ENCODE peak calls at places on chromosomes 2 and 18, in eight cellular contexts. I is RWPE1, C is HepG2, E is H9, Y is MCF 10A, Q is IMR-90, J is kidney, Z is cardiac muscle cell. U is an unnamed sample.
A peak's percentile ranks its signal among the peaks of the same experiment; 100 is the strongest.

GRCh38 chr2:30165050-30165520 is 18.3 kb downstream of the YPEL5 start:
- DNase-seq in Y (peak; percentile 90), I (peak; percentile 86), E (peak; percentile 82), Z (peak; percentile 92), Q (peak; percentile 93), C (peak; percentile 95), J (no peak), U (peak; percentile 69)

GRCh38 chr2:71466301-71467179 is 13.2 kb downstream of the DYSF start:
- DNase-seq in Z (peak; percentile 21), I (peak; percentile 42), Y (peak; percentile 14), E (peak; percentile 62), C (no peak), Q (no peak), J (peak; percentile 82), U (peak; percentile 54)

GRCh38 chr18:74856967-74857366 is 259.3 kb downstream of the ZNF407 start:
- DNase-seq in J (no peak), Q (no peak), Y (no peak), I (no peak), Z (no peak), E (no peak), C (no peak), U (no peak)

GRCh38 chr2:112665113-112665780 is 19.5 kb downstream of the SLC20A1 start:
- DNase-seq in I (no peak), C (no peak), E (no peak), J (no peak), Q (no peak), Z (no peak), Y (no peak), U (no peak)

GRCh38 chr2:35454966-35455638 is 900.5 kb upstream of the CRIM1 start:
- DNase-seq in Z (peak; percentile 1), Q (no peak), I (no peak), J (no peak), E (peak; percentile 71), C (no peak), Y (peak; percentile 61), U (peak; percentile 36)

GRCh38 chr18:79901665-79902064 is 49.8 kb downstream of the SLC66A2 start:
- DNase-seq in Q (no peak), Y (no peak), Z (no peak), J (no peak), I (no peak), E (no peak), C (no peak), U (no peak)

GRCh38 chr2:174979996-174980395 is 25.2 kb downstream of the CHN1 start:
- DNase-seq in I (no peak), Q (no peak), E (no peak), Y (no peak), J (no peak), C (no peak), Z (peak; percentile 40), U (no peak)

GRCh38 chr2:167406558-167406957 is 518.3 kb downstream of the XIRP2 start:
- DNase-seq in J (no peak), Y (no peak), Q (no peak), E (peak; percentile 83), C (no peak), Z (peak; percentile 68), I (no peak), U (no peak)

GRCh38 chr2:144607899-144608477 is 88.1 kb upstream of the ZEB2 start:
- DNase-seq in Z (peak; percentile 78), Y (peak; percentile 29), I (no peak), C (no peak), E (no peak), Q (peak; percentile 75), J (no peak), U (no peak)

GRCh38 chr2:239002960-239003932 is 155.4 kb downstream of the TWIST2 start:
- DNase-seq in Y (peak; percentile 62), J (peak; percentile 75), Q (peak; percentile 65), Z (peak; percentile 65), C (no peak), I (peak; percentile 18), E (no peak), U (no peak)

GRCh38 chr2:119683074-119683716 is 4.2 kb downstream of the TMEM177 start:
- DNase-seq in Q (no peak), Y (no peak), Z (no peak), I (no peak), C (no peak), E (no peak), J (no peak), U (no peak)

GRCh38 chr2:47488870-47489584 is 86.1 kb downstream of the MSH2 start:
- DNase-seq in I (peak; percentile 80), Q (peak; percentile 92), Y (peak; percentile 95), C (peak; percentile 19), J (no peak), Z (peak; percentile 84), E (no peak), U (peak; percentile 63)

GRCh38 chr2:3025261-3025660 is 352.4 kb downstream of the EIPR1 start:
- DNase-seq in C (no peak), J (no peak), Q (no peak), E (peak; percentile 9), I (no peak), Y (no peak), Z (no peak), U (no peak)

GRCh38 chr2:44652701-44653100 is 288.8 kb upstream of the SIX3 start:
- DNase-seq in Q (no peak), E (no peak), Y (no peak), J (no peak), I (no peak), C (no peak), Z (no peak), U (no peak)

GRCh38 chr2:153543639-153544071 is 65.1 kb upstream of the RPRM start:
- DNase-seq in I (no peak), Y (peak; percentile 38), Q (no peak), Z (no peak), E (peak; percentile 52), J (no peak), C (no peak), U (no peak)

GRCh38 chr2:161228511-161229240 is 68.4 kb downstream of the TANK start:
- DNase-seq in C (no peak), J (no peak), E (no peak), Z (no peak), I (no peak), Y (peak; percentile 67), Q (peak; percentile 30), U (no peak)

GRCh38 chr2:186459009-186459408 is 27.1 kb upstream of the ZC3H15 start:
- DNase-seq in C (peak; percentile 64), I (no peak), Z (peak; percentile 42), Q (peak; percentile 28), Y (peak; percentile 42), E (no peak), J (no peak), U (no peak)

GRCh38 chr2:226977775-226978190 is 141.9 kb downstream of the RHBDD1 start:
- DNase-seq in Q (peak; percentile 74), E (no peak), Y (peak; percentile 40), J (no peak), I (peak; percentile 90), Z (peak; percentile 29), C (no peak), U (no peak)

GRCh38 chr2:108868911-108869310 is 82.3 kb downstream of the CCDC138 start:
- DNase-seq in Q (no peak), J (no peak), Z (no peak), I (no peak), C (no peak), E (no peak), Y (no peak), U (no peak)

GRCh38 chr18:55912071-55912470 is 324.1 kb upstream of the TCF4 start:
- DNase-seq in C (no peak), J (no peak), I (no peak), Q (no peak), E (no peak), Z (peak; percentile 79), Y (no peak), U (no peak)

GRCh38 chr2:98084151-98084868 is 2.7 kb upstream of the VWA3B start:
- DNase-seq in C (peak; percentile 13), Z (no peak), I (no peak), Y (no peak), J (no peak), E (no peak), Q (no peak), U (no peak)
- TF ChIP-seq CTCF in C (peak; percentile 20), Z (no peak), I (no peak), Y (no peak), J (no peak), E (no peak), Q (no peak), U (no peak)

GRCh38 chr2:158463496-158464095 is 6.8 kb downstream of the PKP4 start:
- DNase-seq in Z (peak; percentile 17), J (no peak), I (no peak), C (no peak), Q (no peak), E (no peak), Y (no peak), U (no peak)

GRCh38 chr2:158467248-158467647 is 10.5 kb downstream of the PKP4 start:
- DNase-seq in Q (no peak), Y (no peak), C (no peak), J (no peak), I (no peak), E (no peak), Z (no peak), U (no peak)

GRCh38 chr2:158459161-158460003 is 2.6 kb downstream of the PKP4 start:
- DNase-seq in Y (peak; percentile 32), J (no peak), Q (no peak), E (no peak), C (peak; percentile 20), Z (peak; percentile 3), I (no peak), U (no peak)

GRCh38 chr2:158460632-158461297 is 4.0 kb downstream of the PKP4 start:
- DNase-seq in Q (no peak), Y (peak; percentile 42), C (peak; percentile 14), E (no peak), J (no peak), Z (peak; percentile 30), I (no peak), U (peak; percentile 15)

GRCh38 chr2:158464426-158465281 is 7.9 kb downstream of the PKP4 start:
- DNase-seq in Y (peak; percentile 32), E (no peak), I (no peak), Q (peak; percentile 16), C (peak; percentile 40), J (no peak), Z (peak; percentile 35), U (no peak)
- TF ChIP-seq CTCF in Y (peak; percentile 54), E (peak; percentile 76), I (peak; percentile 38), Q (peak; percentile 46), C (peak; percentile 55), J (peak; percentile 42), Z (peak; percentile 58), U (peak; percentile 56)

GRCh38 chr2:233059547-233059796 is 670 bp upstream of the INPP5D start:
- DNase-seq in C (peak; percentile 61), Z (no peak), E (no peak), J (no peak), I (no peak), Y (no peak), Q (no peak), U (no peak)
- TF ChIP-seq CTCF in C (peak; percentile 96), Z (no peak), E (peak; percentile 51), J (no peak), I (no peak), Y (no peak), Q (no peak), U (no peak)

DNA sequence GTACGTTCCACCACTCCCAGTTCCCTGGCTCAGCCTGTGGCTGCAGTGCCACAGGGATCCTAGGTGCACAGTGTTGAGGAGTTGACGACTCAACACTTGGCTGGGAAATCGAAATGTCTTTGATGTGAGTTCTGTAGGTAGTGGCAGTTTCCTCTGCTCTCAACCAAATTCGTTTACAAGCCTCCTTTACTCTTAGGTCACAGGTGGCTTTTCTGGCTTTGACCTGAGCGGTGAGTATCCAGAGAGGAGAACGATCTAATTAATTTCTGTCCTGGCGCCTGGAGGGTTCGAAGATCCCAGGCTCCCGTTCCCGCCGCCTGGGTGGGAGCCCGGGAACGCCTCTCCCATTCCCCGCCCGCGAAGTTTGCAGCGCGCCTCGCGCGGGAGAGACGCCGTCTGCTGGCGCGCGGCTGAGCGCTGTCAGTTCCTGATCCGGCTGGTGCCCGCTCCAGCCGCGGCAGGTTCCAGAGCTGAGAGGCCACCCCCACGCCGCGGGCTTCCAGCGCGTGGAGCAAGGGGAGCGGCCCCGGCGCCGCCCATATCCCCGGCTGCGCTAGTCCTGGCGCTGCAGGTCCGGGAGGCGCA is at the start of gene LAMA3:
- DNase-seq in J (peak; percentile 80), Z (peak; percentile 46), I (peak; percentile 56), C (no peak), Y (peak; percentile 58), E (no peak), Q (peak; percentile 11), U (peak; percentile 69)
- TF ChIP-seq CTCF in J (no peak), Z (peak; percentile 40), I (peak; percentile 53), C (peak; percentile 54), Y (peak; percentile 9), E (no peak), Q (no peak), U (no peak)